ENCODE peak calls at places on chromosomes 7 and 10, in nine cellular contexts. U, X, T, O, Q, S, I, Y and F are unnamed samples.

GRCh38 chr7:15130666-15131541 is 228.4 kb upstream of the DGKB start:
- DNase-seq in U (no peak), X (no peak), T (no peak), O (peak), Q (peak), S (no peak), I (no peak), Y (no peak), F (no peak)

GRCh38 chr7:73746378-73746777 is 7.8 kb upstream of the ABHD11 start:
- DNase-seq in U (no peak), X (no peak), T (peak), O (no peak), Q (no peak), S (no peak), I (peak), Y (no peak), F (no peak)

GRCh38 chr10:96532523-96532922 is 18.8 kb upstream of the TLL2 start:
- DNase-seq in U (no peak), X (no peak), T (no peak), O (no peak), Q (no peak), S (no peak), I (no peak), Y (no peak), F (no peak)

GRCh38 chr10:74058071-74058470 is 60.2 kb downstream of the VCL start:
- DNase-seq in U (no peak), X (no peak), T (peak), O (no peak), Q (no peak), S (no peak), I (peak), Y (peak), F (no peak)

GRCh38 chr10:117075064-117075463 is 63.0 kb downstream of the VAX1 start:
- DNase-seq in U (no peak), X (no peak), T (no peak), O (peak), Q (peak), S (no peak), I (peak), Y (no peak), F (no peak)

GRCh38 chr7:155991470-155991869 is 179.2 kb upstream of the SHH start:
- DNase-seq in U (no peak), X (no peak), T (no peak), O (no peak), Q (no peak), S (no peak), I (no peak), Y (no peak), F (peak)

GRCh38 chr10:17586741-17587720 is 30.1 kb downstream of the HACD1 start:
- DNase-seq in U (no peak), X (no peak), T (no peak), O (peak), Q (peak), S (no peak), I (no peak), Y (no peak), F (no peak)

GRCh38 chr7:99386584-99387238 is 12.2 kb downstream of the ARPC1B start:
- DNase-seq in U (no peak), X (no peak), T (no peak), O (peak), Q (no peak), S (no peak), I (no peak), Y (no peak), F (no peak)

GRCh38 chr7:141362580-141363435 is 188.4 kb upstream of the AGK start:
- DNase-seq in U (no peak), X (no peak), T (no peak), O (peak), Q (peak), S (no peak), I (no peak), Y (no peak), F (no peak)

GRCh38 chr10:96851281-96851680 is 19.2 kb downstream of the LCOR start:
- DNase-seq in U (no peak), X (no peak), T (no peak), O (no peak), Q (no peak), S (no peak), I (no peak), Y (no peak), F (no peak)

GRCh38 chr7:43864126-43864525 is 5.2 kb downstream of the MRPS24 start:
- DNase-seq in U (no peak), X (no peak), T (no peak), O (no peak), Q (peak), S (no peak), I (no peak), Y (no peak), F (no peak)

GRCh38 chr10:35643976-35644799 is 2.1 kb upstream of the FZD8 start:
- DNase-seq in U (no peak), X (no peak), T (no peak), O (no peak), Q (no peak), S (peak), I (no peak), Y (no peak), F (no peak)

GRCh38 chr10:100148353-100149211 is 37.2 kb downstream of the ERLIN1 start:
- DNase-seq in U (no peak), X (no peak), T (no peak), O (peak), Q (peak), S (no peak), I (no peak), Y (no peak), F (no peak)

GRCh38 chr7:125423444-125424155 is 494.0 kb upstream of the POT1 start:
- DNase-seq in U (no peak), X (no peak), T (no peak), O (no peak), Q (peak), S (no peak), I (peak), Y (peak), F (no peak)

GRCh38 chr10:103069453-103070331 is 123.4 kb downstream of the NT5C2 start:
- DNase-seq in U (peak), X (peak), T (peak), O (peak), Q (peak), S (peak), I (peak), Y (peak), F (no peak)

GRCh38 chr7:144437370-144438191 is 34.1 kb upstream of the NOBOX start:
- DNase-seq in U (peak), X (peak), T (peak), O (peak), Q (peak), S (peak), I (peak), Y (peak), F (no peak)

GRCh38 chr10:101489355-101489754 is 98.7 kb downstream of the POLL start:
- DNase-seq in U (peak), X (no peak), T (peak), O (peak), Q (peak), S (no peak), I (peak), Y (peak), F (no peak)

GRCh38 chr10:56142092-56142728 is 218.8 kb downstream of the ZWINT start:
- DNase-seq in U (no peak), X (no peak), T (no peak), O (no peak), Q (no peak), S (no peak), I (no peak), Y (no peak), F (no peak)

GRCh38 chr10:74431816-74432215 is 280.8 kb downstream of the ADK start:
- DNase-seq in U (no peak), X (no peak), T (no peak), O (no peak), Q (no peak), S (no peak), I (no peak), Y (no peak), F (no peak)

GRCh38 chr7:12385364-12385786 is 18.3 kb downstream of the VWDE start:
- DNase-seq in U (peak), X (no peak), T (peak), O (no peak), Q (no peak), S (no peak), I (peak), Y (no peak), F (no peak)

GRCh38 chr10:79070611-79071534 is 2.1 kb downstream of the ZMIZ1 start:
- DNase-seq in U (no peak), X (peak), T (peak), O (peak), Q (peak), S (peak), I (peak), Y (peak), F (peak)

GRCh38 chr7:29998489-29998888 is 8.9 kb upstream of the SCRN1 start:
- DNase-seq in U (no peak), X (no peak), T (no peak), O (no peak), Q (no peak), S (no peak), I (no peak), Y (no peak), F (no peak)

GRCh38 chr10:25016349-25017246 is at the start of gene THNSL1:
- DNase-seq in U (peak), X (peak), T (peak), O (peak), Q (peak), S (peak), I (peak), Y (peak), F (peak)

GRCh38 chr7:73638921-73639320 is 14.6 kb upstream of the MLXIPL start:
- DNase-seq in U (no peak), X (no peak), T (no peak), O (no peak), Q (no peak), S (no peak), I (no peak), Y (no peak), F (no peak)

GRCh38 chr7:118158766-118159165 is 25.2 kb upstream of the LSM8 start:
- DNase-seq in U (no peak), X (no peak), T (no peak), O (no peak), Q (no peak), S (no peak), I (peak), Y (no peak), F (no peak)

GRCh38 chr7:151715661-151716338 is 161.1 kb downstream of the PRKAG2 start:
- DNase-seq in U (no peak), X (no peak), T (no peak), O (no peak), Q (no peak), S (peak), I (no peak), Y (no peak), F (no peak)

GRCh38 chr10:1626410-1626809 is 110.9 kb downstream of the ADARB2 start:
- DNase-seq in U (no peak), X (no peak), T (no peak), O (no peak), Q (no peak), S (no peak), I (no peak), Y (no peak), F (no peak)

GRCh38 chr7:132110692-132111091 is 465.6 kb downstream of the PLXNA4 start:
- DNase-seq in U (no peak), X (no peak), T (no peak), O (no peak), Q (no peak), S (no peak), I (no peak), Y (no peak), F (no peak)